ENCODE peak calls at places on chromosomes 12 and 14, in four cellular contexts. M, D, Q and W are unnamed samples.

GRCh38 chr12:12788675-12789368 is 3.4 kb downstream of the APOLD1 start:
- DNase-seq in Q (peak), M (peak), D (peak), W (peak)

GRCh38 chr12:7212678-7213077 is 23.2 kb downstream of the PEX5 start:
- DNase-seq in M (no peak), D (no peak), Q (no peak), W (no peak)

GRCh38 chr12:62813031-62813829 is 121.7 kb downstream of the PPM1H start:
- DNase-seq in Q (peak), D (peak), M (peak), W (no peak)

GRCh38 chr12:54229624-54230212 is 40.9 kb upstream of the SMUG1 start:
- DNase-seq in D (no peak), M (peak), Q (no peak), W (no peak)

GRCh38 chr14:20630340-20631022 is 11.0 kb downstream of the OR6S1 start:
- DNase-seq in Q (no peak), D (no peak), M (peak), W (no peak)

GRCh38 chr12:111033281-111034147 is 113.1 kb upstream of the MYL2 start:
- DNase-seq in Q (peak), D (no peak), M (peak), W (no peak)

GRCh38 chr12:133130808-133131128 is 341 bp downstream of the ZNF10 start:
- DNase-seq in M (no peak), Q (no peak), D (peak), W (peak)

GRCh38 chr12:126663304-126664094 is 1598.3 kb downstream of the AACS start:
- DNase-seq in Q (peak), M (peak), D (no peak), W (no peak)

GRCh38 chr14:96567289-96567899 is 65.2 kb downstream of the PAPOLA start:
- DNase-seq in M (peak), Q (no peak), D (no peak), W (no peak)

GRCh38 chr12:112807452-112807851 is 15.9 kb downstream of the RPH3A start:
- DNase-seq in M (no peak), Q (no peak), D (no peak), W (no peak)

GRCh38 chr14:54087376-54087775 is 130.8 kb upstream of the BMP4 start:
- DNase-seq in D (no peak), M (no peak), Q (no peak), W (no peak)

GRCh38 chr12:12398026-12398859 is 41.4 kb downstream of the BORCS5 start:
- DNase-seq in Q (no peak), D (peak), M (no peak), W (no peak)

GRCh38 chr12:100672075-100672592 is 98.7 kb downstream of the GAS2L3 start:
- DNase-seq in D (no peak), Q (no peak), M (peak), W (no peak)

GRCh38 chr14:54625158-54625557 is 58.2 kb downstream of the SAMD4A start:
- DNase-seq in M (peak), D (no peak), Q (no peak), W (no peak)

GRCh38 chr14:23085458-23085857 is 9.5 kb downstream of the ACIN1 start:
- DNase-seq in M (no peak), D (no peak), Q (no peak), W (no peak)

GRCh38 chr12:59850268-59850667 is 254.4 kb downstream of the SLC16A7 start:
- DNase-seq in D (no peak), M (no peak), Q (no peak), W (no peak)

GRCh38 chr12:111993290-111994150 is 19.4 kb downstream of the TMEM116 start:
- DNase-seq in M (no peak), D (no peak), Q (no peak), W (no peak)

GRCh38 chr14:58138065-58138718 is 13.8 kb downstream of the ARMH4 start:
- DNase-seq in M (peak), Q (no peak), D (no peak), W (no peak)

GRCh38 chr14:29458547-29458946 is 469.1 kb downstream of the PRKD1 start:
- DNase-seq in M (no peak), D (no peak), Q (no peak), W (no peak)

GRCh38 chr12:132490481-132491348 is 764 bp downstream of the FBRSL1 start:
- DNase-seq in D (no peak), M (no peak), Q (no peak), W (no peak)

GRCh38 chr14:98906123-98906995 is 365.6 kb downstream of the BCL11B start:
- DNase-seq in D (no peak), Q (no peak), M (peak), W (no peak)

GRCh38 chr12:74322792-74323191 is 214.8 kb upstream of the ATXN7L3B start:
- DNase-seq in Q (no peak), D (no peak), M (no peak), W (no peak)

GRCh38 chr14:74698894-74699293 is 14.0 kb downstream of the AREL1 start:
- DNase-seq in M (no peak), Q (no peak), D (no peak), W (no peak)

GRCh38 chr12:45619736-45620135 is 109.8 kb upstream of the ARID2 start:
- DNase-seq in Q (no peak), D (no peak), M (no peak), W (no peak)

GRCh38 chr14:104007121-104007520 is 64.8 kb upstream of the RD3L start:
- DNase-seq in M (no peak), D (no peak), Q (no peak), W (no peak)

GRCh38 chr12:542290-543113 is 82.8 kb downstream of the B4GALNT3 start:
- DNase-seq in Q (peak), D (no peak), M (peak), W (no peak)

GRCh38 chr12:27861428-27862167 is 81.6 kb upstream of the MANSC4 start:
- DNase-seq in Q (no peak), D (no peak), M (no peak), W (no peak)

GRCh38 chr12:71548906-71549305 is 109.3 kb downstream of the LGR5 start:
- DNase-seq in D (no peak), M (no peak), Q (no peak), W (no peak)

GRCh38 chr12:121789800-121790748 is 3.4 kb downstream of the RHOF start:
- DNase-seq in M (peak), D (peak), Q (no peak), W (peak)

GRCh38 chr12:62435337-62436163 is 31.1 kb upstream of the MON2 start:
- DNase-seq in D (peak), Q (peak), M (peak), W (peak)

GRCh38 chr14:34461334-34462131 is 507 bp downstream of the SPTSSA start:
- DNase-seq in M (peak), Q (peak), D (peak), W (peak)

DNA sequence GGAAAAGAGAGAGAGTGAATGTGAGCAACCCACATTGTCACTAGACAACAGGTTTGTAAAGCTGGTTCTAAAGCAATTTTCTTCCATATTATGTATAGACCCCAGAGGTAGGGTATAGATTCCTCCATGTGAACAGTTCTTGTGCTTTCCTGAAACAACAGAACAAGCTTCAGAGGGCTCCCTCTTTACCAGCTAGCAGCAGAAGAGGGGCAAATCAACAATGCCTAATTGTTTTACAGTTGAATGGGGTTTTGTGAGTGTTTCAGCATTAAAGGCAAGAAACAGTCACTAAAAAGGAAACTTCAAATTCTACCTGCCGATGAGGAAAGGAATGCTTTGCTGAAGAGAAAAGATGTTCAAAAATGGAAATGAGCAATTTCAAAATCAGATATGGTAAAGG is 341.2 kb upstream of the KITLG start:
- DNase-seq in D (no peak), Q (no peak), M (peak), W (no peak)
- H3K27ac ChIP-seq in D (no peak), Q (no peak), M (peak), W (no peak)

GRCh38 chr12:57515468-57515933 is 4.8 kb downstream of the DDIT3 start:
- DNase-seq in D (no peak), Q (no peak), M (no peak), W (no peak)
- H3K27ac ChIP-seq in D (no peak), Q (no peak), M (no peak), W (no peak)

GRCh38 chr12:122843472-122843871 is 8.2 kb downstream of the HIP1R start:
- DNase-seq in D (no peak), Q (no peak), M (no peak), W (no peak)

GRCh38 chr12:122844366-122844971 is 9.2 kb downstream of the HIP1R start:
- DNase-seq in D (no peak), M (no peak), Q (no peak), W (no peak)

GRCh38 chr12:122845865-122846621 is 10.8 kb downstream of the HIP1R start:
- DNase-seq in Q (no peak), M (no peak), D (no peak), W (no peak)

GRCh38 chr12:122846622-122847515 is 11.6 kb downstream of the HIP1R start:
- DNase-seq in D (no peak), M (no peak), Q (no peak), W (no peak)

GRCh38 chr12:122845041-122845864 is 10.0 kb downstream of the HIP1R start:
- DNase-seq in M (no peak), Q (no peak), D (no peak), W (peak)
- H3K27ac ChIP-seq in M (no peak), Q (no peak), D (no peak), W (peak)

GRCh38 chr14:100067971-100068959 is 3.0 kb downstream of the EVL start:
- DNase-seq in D (peak), Q (no peak), M (peak), W (no peak)
- H3K27ac ChIP-seq in D (peak), Q (no peak), M (no peak), W (peak)

DNA sequence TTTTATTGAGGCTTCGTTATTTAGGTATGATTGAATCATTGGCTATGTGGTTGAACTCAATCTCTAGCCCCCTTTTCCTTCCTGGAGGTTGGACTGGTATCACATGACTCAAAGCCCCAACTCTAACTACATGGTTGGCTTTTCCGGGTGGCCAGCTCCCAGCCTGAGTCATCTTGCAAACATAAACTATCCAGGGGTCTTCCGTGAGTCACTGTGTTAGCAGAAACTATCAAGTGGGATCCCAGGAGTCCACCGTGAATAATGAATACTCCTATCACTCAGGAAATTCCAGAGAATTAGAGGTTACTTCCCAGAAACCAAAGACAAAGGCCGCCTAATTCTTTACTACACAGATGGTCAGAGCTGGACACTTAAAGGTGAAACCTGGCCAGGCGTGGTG is 19.7 kb upstream of the PLEKHD1 start:
- DNase-seq in M (peak), Q (no peak), D (no peak), W (no peak)
- H3K27ac ChIP-seq in M (no peak), Q (no peak), D (no peak), W (no peak)

DNA sequence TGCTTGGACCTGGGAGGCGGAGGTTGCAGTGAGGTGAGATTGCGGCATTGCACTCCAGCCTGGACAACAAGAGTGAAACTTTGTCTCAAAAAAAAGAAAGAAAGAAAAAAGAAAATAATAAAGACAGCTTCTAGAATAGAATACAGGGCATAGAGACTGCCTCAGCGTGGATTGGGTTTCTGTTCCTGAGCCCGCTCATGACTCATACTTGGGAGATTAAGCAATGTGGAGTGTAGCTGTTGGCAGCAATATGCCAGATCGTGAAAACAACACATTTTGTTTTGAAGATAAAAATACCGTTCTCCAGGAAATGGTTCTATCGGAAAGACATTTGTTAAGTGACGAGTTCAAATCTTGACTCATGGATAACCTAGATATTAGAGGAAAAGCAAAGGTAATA is 67.2 kb downstream of the GLT1D1 start:
- DNase-seq in Q (no peak), D (no peak), M (no peak), W (no peak)
- H3K27ac ChIP-seq in Q (no peak), D (peak), M (no peak), W (no peak)